ENCODE peak calls at places on chromosome 20, in eight cellular contexts. One of them, this sample, is unnamed.

GRCh38 chr20:57999465-58000111 is 228.9 kb downstream of the ANKRD60 start:
- DNase-seq in LoVo: no peak
- DNase-seq in H7: peak
- DNase-seq in erythroblast: no peak
- DNase-seq in astrocyte: no peak
- DNase-seq in mammary epithelial cell: no peak
- DNase-seq in effector CD4-positive, alpha-beta T cell: no peak
- DNase-seq in NCI-H2029: no peak
- DNase-seq in this sample: no peak

GRCh38 chr20:48807586-48808381 is 20.0 kb downstream of the PREX1 start:
- DNase-seq in LoVo: no peak
- DNase-seq in H7: no peak
- DNase-seq in erythroblast: no peak
- DNase-seq in astrocyte: no peak
- DNase-seq in mammary epithelial cell: no peak
- DNase-seq in effector CD4-positive, alpha-beta T cell: no peak
- DNase-seq in NCI-H2029: no peak
- DNase-seq in this sample: no peak

GRCh38 chr20:19137641-19138040 is 74.8 kb upstream of the SLC24A3 start:
- DNase-seq in LoVo: no peak
- DNase-seq in H7: no peak
- DNase-seq in erythroblast: no peak
- DNase-seq in astrocyte: no peak
- DNase-seq in mammary epithelial cell: no peak
- DNase-seq in effector CD4-positive, alpha-beta T cell: no peak
- DNase-seq in NCI-H2029: peak
- DNase-seq in this sample: no peak

GRCh38 chr20:36311141-36311853 is 5.2 kb downstream of the DLGAP4 start:
- DNase-seq in LoVo: no peak
- DNase-seq in H7: peak
- DNase-seq in erythroblast: no peak
- DNase-seq in astrocyte: no peak
- DNase-seq in mammary epithelial cell: no peak
- DNase-seq in effector CD4-positive, alpha-beta T cell: no peak
- DNase-seq in NCI-H2029: no peak
- DNase-seq in this sample: no peak

GRCh38 chr20:3245711-3246110 is 6.7 kb upstream of the SLC4A11 start:
- DNase-seq in LoVo: no peak
- DNase-seq in H7: no peak
- DNase-seq in erythroblast: no peak
- DNase-seq in astrocyte: no peak
- DNase-seq in mammary epithelial cell: no peak
- DNase-seq in effector CD4-positive, alpha-beta T cell: no peak
- DNase-seq in NCI-H2029: no peak
- DNase-seq in this sample: no peak

GRCh38 chr20:59316911-59317310 is 16.5 kb downstream of the EDN3 start:
- DNase-seq in LoVo: no peak
- DNase-seq in H7: no peak
- DNase-seq in erythroblast: no peak
- DNase-seq in astrocyte: no peak
- DNase-seq in mammary epithelial cell: no peak
- DNase-seq in effector CD4-positive, alpha-beta T cell: no peak
- DNase-seq in NCI-H2029: no peak
- DNase-seq in this sample: no peak

GRCh38 chr20:5612476-5613291 is 137.5 kb upstream of the SHLD1 start:
- DNase-seq in LoVo: no peak
- DNase-seq in H7: no peak
- DNase-seq in erythroblast: no peak
- DNase-seq in astrocyte: peak
- DNase-seq in mammary epithelial cell: peak
- DNase-seq in effector CD4-positive, alpha-beta T cell: no peak
- DNase-seq in NCI-H2029: no peak
- DNase-seq in this sample: peak

GRCh38 chr20:25277941-25278521 is 30.1 kb downstream of the PYGB start:
- DNase-seq in LoVo: no peak
- DNase-seq in H7: peak
- DNase-seq in erythroblast: no peak
- DNase-seq in astrocyte: no peak
- DNase-seq in mammary epithelial cell: no peak
- DNase-seq in effector CD4-positive, alpha-beta T cell: no peak
- DNase-seq in NCI-H2029: no peak
- DNase-seq in this sample: no peak

GRCh38 chr20:25984933-25985332 is 288.3 kb upstream of the ZNF337 start:
- DNase-seq in LoVo: no peak
- DNase-seq in H7: no peak
- DNase-seq in erythroblast: peak
- DNase-seq in astrocyte: no peak
- DNase-seq in mammary epithelial cell: no peak
- DNase-seq in effector CD4-positive, alpha-beta T cell: no peak
- DNase-seq in NCI-H2029: peak
- DNase-seq in this sample: peak

GRCh38 chr20:44990425-44990824 is 24.1 kb downstream of the STK4 start:
- DNase-seq in LoVo: no peak
- DNase-seq in H7: no peak
- DNase-seq in erythroblast: no peak
- DNase-seq in astrocyte: no peak
- DNase-seq in mammary epithelial cell: no peak
- DNase-seq in effector CD4-positive, alpha-beta T cell: no peak
- DNase-seq in NCI-H2029: no peak
- DNase-seq in this sample: no peak

GRCh38 chr20:50959543-50960126 is 1.0 kb downstream of the MOCS3 start:
- DNase-seq in LoVo: no peak
- DNase-seq in H7: no peak
- DNase-seq in erythroblast: no peak
- DNase-seq in astrocyte: no peak
- DNase-seq in mammary epithelial cell: no peak
- DNase-seq in effector CD4-positive, alpha-beta T cell: no peak
- DNase-seq in NCI-H2029: no peak
- DNase-seq in this sample: no peak

GRCh38 chr20:34747479-34747878 is 43.3 kb downstream of the TP53INP2 start:
- DNase-seq in LoVo: no peak
- DNase-seq in H7: no peak
- DNase-seq in erythroblast: no peak
- DNase-seq in astrocyte: no peak
- DNase-seq in mammary epithelial cell: no peak
- DNase-seq in effector CD4-positive, alpha-beta T cell: no peak
- DNase-seq in NCI-H2029: no peak
- DNase-seq in this sample: no peak